ENCODE peak calls at places on chromosome 15, in four cellular contexts. L is epithelial cell of esophagus, Z is fibroblast of pulmonary artery, B is GM10248. T is an unnamed sample.

GRCh38 chr15:57340673-57341259 is 35.5 kb upstream of the CGNL1 start:
- DNase-seq in B (peak), Z (peak), L (peak), T (peak)

GRCh38 chr15:80778621-80778963 is 578 bp upstream of the CEMIP start:
- DNase-seq in L (no peak), B (no peak), Z (no peak), T (no peak)

GRCh38 chr15:60423540-60423939 is 25.8 kb upstream of the ANXA2 start:
- DNase-seq in B (no peak), L (peak), Z (peak), T (peak)

GRCh38 chr15:36905908-36906307 is 194.4 kb downstream of the MEIS2 start:
- DNase-seq in Z (peak), B (no peak), L (peak), T (no peak)

GRCh38 chr15:77031376-77032050 is 36.6 kb downstream of the PSTPIP1 start:
- DNase-seq in B (peak), L (no peak), Z (no peak), T (peak)

GRCh38 chr15:80411788-80412288 is 7.7 kb downstream of the ARNT2 start:
- DNase-seq in L (no peak), Z (no peak), B (no peak), T (no peak)

GRCh38 chr15:42057744-42058646 is 36.4 kb downstream of the PLA2G4D start:
- DNase-seq in L (peak), B (no peak), Z (no peak), T (no peak)

GRCh38 chr15:56460046-56460445 is 4.9 kb downstream of the MNS1 start:
- DNase-seq in L (no peak), B (no peak), Z (no peak), T (no peak)

GRCh38 chr15:85071534-85071933 is 89.9 kb downstream of the PDE8A start:
- DNase-seq in B (no peak), L (no peak), Z (no peak), T (no peak)

GRCh38 chr15:69185706-69186105 is 25.3 kb downstream of the GLCE start:
- DNase-seq in L (no peak), Z (no peak), B (no peak), T (peak)

GRCh38 chr15:46277994-46278885 is 643.4 kb downstream of the SQOR start:
- DNase-seq in L (no peak), B (no peak), Z (no peak), T (no peak)

GRCh38 chr15:36491912-36492311 is 87.5 kb upstream of the CDIN1 start:
- DNase-seq in Z (no peak), B (no peak), L (no peak), T (peak)

GRCh38 chr15:35753486-35753885 is 207.5 kb upstream of the DPH6 start:
- DNase-seq in L (peak), Z (peak), B (no peak), T (no peak)

GRCh38 chr15:101536875-101537405 is 47.4 kb upstream of the PCSK6 start:
- DNase-seq in Z (no peak), L (no peak), B (no peak), T (no peak)

GRCh38 chr15:85589873-85590272 is 204.9 kb downstream of the KLHL25 start:
- DNase-seq in L (peak), Z (peak), B (no peak), T (no peak)

GRCh38 chr15:31402511-31403056 is 75.9 kb downstream of the KLF13 start:
- DNase-seq in B (no peak), Z (peak), L (no peak), T (no peak)

GRCh38 chr15:74725845-74726773 is 781 bp upstream of the CYP1A1 start:
- DNase-seq in L (no peak), B (peak), Z (peak), T (peak)

GRCh38 chr15:77493324-77493907 is 72.7 kb downstream of the HMG20A start:
- DNase-seq in L (no peak), Z (peak), B (peak), T (peak)

GRCh38 chr15:71044006-71044405 is 71.3 kb upstream of the THSD4 start:
- DNase-seq in Z (peak), L (peak), B (no peak), T (no peak)

GRCh38 chr15:64699767-64700388 is 75.5 kb downstream of the RBPMS2 start:
- DNase-seq in B (no peak), L (peak), Z (peak), T (no peak)

GRCh38 chr15:60865507-60865906 is 363.6 kb downstream of the RORA start:
- DNase-seq in B (no peak), Z (peak), L (peak), T (no peak)

GRCh38 chr15:47717036-47717611 is at the start of gene SEMA6D:
- DNase-seq in B (peak), L (peak), Z (peak), T (no peak)

GRCh38 chr15:59997070-59997701 is 6.9 kb upstream of the FOXB1 start:
- DNase-seq in L (peak), B (peak), Z (no peak), T (peak)

GRCh38 chr15:88246666-88247446 is 9.7 kb downstream of the NTRK3 start:
- DNase-seq in B (peak), Z (peak), L (peak), T (peak)

GRCh38 chr15:80693682-80694623 is 1.2 kb upstream of the ABHD17C start:
- DNase-seq in Z (no peak), B (no peak), L (no peak), T (peak)

GRCh38 chr15:77573826-77574225 is 58.9 kb downstream of the LINGO1 start:
- DNase-seq in B (no peak), L (no peak), Z (no peak), T (no peak)

GRCh38 chr15:98653686-98654085 is 5.3 kb downstream of the IGF1R start:
- DNase-seq in Z (peak), L (no peak), B (no peak), T (peak)

GRCh38 chr15:69576035-69576526 is 123.5 kb downstream of the RPLP1 start:
- DNase-seq in L (peak), B (peak), Z (peak), T (peak)

GRCh38 chr15:74364936-74365618 is 2.4 kb downstream of the CYP11A1 start:
- DNase-seq in L (no peak), Z (no peak), B (peak), T (no peak)

GRCh38 chr15:31372635-31373091 is 46.0 kb downstream of the KLF13 start:
- DNase-seq in L (peak), Z (peak), B (no peak), T (no peak)

GRCh38 chr15:32743411-32744145 is 25.8 kb downstream of the GREM1 start:
- DNase-seq in L (peak), B (no peak), Z (peak), T (no peak)

GRCh38 chr15:100114526-100114925 is 227.2 kb downstream of the ADAMTS17 start:
- DNase-seq in Z (peak), L (no peak), B (no peak), T (no peak)

GRCh38 chr15:85128636-85129035 is 147.0 kb downstream of the PDE8A start:
- DNase-seq in L (peak), Z (no peak), B (no peak), T (no peak)

GRCh38 chr15:25863067-25863967 is at the start of gene ATP10A:
- DNase-seq in L (no peak), B (no peak), Z (peak), T (no peak)

GRCh38 chr15:25863968-25864580 is 947 bp upstream of the ATP10A start:
- DNase-seq in L (no peak), Z (no peak), B (no peak), T (no peak)

GRCh38 chr15:25862469-25863066 is 559 bp downstream of the ATP10A start:
- DNase-seq in B (no peak), Z (peak), L (peak), T (no peak)

GRCh38 chr15:25860885-25861866 is 2.0 kb downstream of the ATP10A start:
- DNase-seq in L (no peak), B (no peak), Z (no peak), T (no peak)

DNA sequence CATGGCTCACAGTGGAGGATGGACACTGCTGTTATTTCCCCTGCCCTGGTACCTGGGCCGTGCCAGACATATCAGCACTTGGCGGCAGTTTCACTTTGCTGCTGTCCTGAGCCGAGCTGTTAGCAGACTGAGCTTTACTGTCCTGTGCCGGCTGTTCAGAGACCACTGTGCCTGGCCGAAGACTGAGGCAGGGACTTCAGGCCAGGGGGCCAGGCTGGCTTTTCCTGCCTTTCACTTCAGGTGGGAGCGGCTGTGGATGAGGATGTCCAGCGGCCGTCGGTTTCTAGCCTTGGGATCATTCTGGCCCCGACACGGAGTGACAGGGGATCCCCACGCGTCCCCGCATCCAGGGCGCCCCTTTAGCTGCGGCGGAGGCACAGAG is 1.0 kb downstream of the ATP10A start:
- DNase-seq in L (no peak), Z (no peak), B (no peak), T (no peak)
- TF ChIP-seq CTCF in L (no peak), Z (no peak), B (no peak), T (no peak)

GRCh38 chr15:66123799-66124198 is 129.8 kb downstream of the MEGF11 start:
- DNase-seq in B (no peak), L (no peak), Z (no peak), T (no peak)
- TF ChIP-seq CTCF in B (no peak), L (no peak), Z (no peak), T (no peak)

GRCh38 chr15:52290329-52290728 is 5.3 kb downstream of the MYO5C start:
- DNase-seq in B (peak), Z (no peak), L (peak), T (peak)
- TF ChIP-seq CTCF in B (no peak), Z (no peak), L (no peak), T (no peak)

GRCh38 chr15:92683511-92683834 is 27.9 kb upstream of the FAM174B start:
- DNase-seq in Z (peak), B (no peak), L (no peak), T (peak)
- TF ChIP-seq CTCF in Z (peak), B (peak), L (peak), T (peak)

GRCh38 chr15:66566963-66567531 is 1.2 kb upstream of the LCTL start:
- DNase-seq in B (peak), L (peak), Z (peak), T (peak)
- TF ChIP-seq CTCF in B (peak), L (peak), Z (peak), T (peak)

DNA sequence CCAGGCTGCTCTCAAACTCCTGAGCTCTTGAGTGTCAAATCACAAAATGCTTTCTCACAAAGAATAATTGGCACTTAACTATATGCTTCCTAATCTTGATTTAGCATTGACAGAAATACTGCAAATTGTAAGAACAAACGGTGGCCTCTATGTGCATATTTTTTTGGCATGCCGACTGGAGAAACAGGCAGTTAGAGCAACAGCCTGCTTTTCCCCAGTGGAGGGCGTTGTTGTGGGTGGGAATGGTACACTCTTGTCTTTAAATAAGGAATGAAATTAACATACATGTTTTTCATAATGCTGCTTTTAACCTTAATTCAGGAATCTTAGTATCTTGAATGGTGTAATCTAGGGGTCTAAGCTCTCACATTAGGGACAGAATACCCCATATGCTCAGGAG is 31.1 kb upstream of the SV2B start:
- DNase-seq in Z (no peak), L (no peak), B (no peak), T (no peak)
- TF ChIP-seq CTCF in Z (no peak), L (no peak), B (no peak), T (no peak)

DNA sequence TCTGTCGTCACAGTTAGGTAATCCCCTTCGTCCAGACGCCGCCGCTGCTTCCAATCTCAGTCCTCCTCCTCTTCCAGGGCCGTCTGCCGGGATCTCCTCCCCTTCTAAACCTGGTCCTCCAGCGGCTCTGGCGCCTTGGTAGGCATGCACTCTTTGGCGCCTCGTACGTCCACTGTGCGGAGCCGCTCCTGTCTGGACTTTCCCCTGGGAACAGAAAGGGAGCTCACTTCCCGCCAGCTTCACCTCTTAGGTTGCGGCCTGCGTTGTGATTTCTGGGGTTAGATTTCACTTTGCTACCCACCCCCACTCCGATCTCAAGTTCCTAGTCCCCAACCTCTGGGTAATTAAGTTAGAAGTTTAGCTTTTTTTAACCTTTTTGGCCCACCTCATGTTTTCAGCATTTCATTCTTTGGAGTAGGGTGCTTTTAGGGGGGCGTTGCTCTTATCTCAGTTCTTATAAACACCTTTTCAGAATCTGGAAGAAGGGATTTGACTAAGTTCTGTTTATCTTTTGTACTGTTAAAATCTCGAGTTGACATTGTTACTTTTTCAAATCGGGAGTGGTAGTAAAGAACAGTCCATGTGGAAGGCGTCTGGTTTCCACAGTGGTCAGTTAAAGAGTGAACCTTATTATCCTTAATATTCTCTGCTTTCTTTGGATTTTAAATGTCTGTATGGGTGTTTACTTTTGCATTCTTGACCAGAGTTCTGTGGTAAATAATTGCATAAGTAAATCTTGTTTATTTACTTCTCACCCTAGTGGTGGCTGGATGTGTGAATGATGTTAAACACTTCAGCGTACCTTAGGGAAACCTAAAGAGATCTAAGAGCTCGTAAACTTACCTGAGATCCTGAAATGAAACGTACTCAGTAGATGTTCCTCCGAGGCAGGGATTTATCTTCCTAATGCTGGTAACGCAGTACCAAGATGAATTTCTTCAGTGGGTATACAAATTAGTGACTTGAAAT is 611 bp downstream of the CTDSPL2 start:
- DNase-seq in B (no peak), Z (peak), L (peak), T (peak)
- TF ChIP-seq CTCF in B (no peak), Z (no peak), L (peak), T (no peak)

DNA sequence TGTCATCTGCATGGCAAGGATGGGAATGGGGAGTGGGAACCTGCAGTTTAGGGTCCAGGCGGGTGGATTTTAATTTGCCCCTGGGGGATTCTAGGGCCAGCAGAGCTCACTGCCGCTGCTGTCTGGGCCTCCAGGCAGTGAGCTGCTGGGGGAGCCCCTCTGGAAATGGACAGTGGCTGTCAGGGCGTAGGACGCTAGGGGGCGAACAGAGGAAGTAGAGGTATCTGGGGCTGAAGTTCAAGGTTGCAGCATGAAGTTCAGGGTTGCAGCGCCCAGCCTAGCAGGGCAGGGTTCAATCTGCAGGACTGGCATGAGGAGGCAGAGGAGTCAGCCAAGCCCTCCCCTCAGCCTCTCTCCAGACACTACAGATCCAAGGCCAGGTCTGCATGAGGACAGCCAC is 49.5 kb downstream of the APBA2 start:
- DNase-seq in L (no peak), Z (peak), B (peak), T (peak)
- TF ChIP-seq CTCF in L (peak), Z (peak), B (peak), T (peak)

DNA sequence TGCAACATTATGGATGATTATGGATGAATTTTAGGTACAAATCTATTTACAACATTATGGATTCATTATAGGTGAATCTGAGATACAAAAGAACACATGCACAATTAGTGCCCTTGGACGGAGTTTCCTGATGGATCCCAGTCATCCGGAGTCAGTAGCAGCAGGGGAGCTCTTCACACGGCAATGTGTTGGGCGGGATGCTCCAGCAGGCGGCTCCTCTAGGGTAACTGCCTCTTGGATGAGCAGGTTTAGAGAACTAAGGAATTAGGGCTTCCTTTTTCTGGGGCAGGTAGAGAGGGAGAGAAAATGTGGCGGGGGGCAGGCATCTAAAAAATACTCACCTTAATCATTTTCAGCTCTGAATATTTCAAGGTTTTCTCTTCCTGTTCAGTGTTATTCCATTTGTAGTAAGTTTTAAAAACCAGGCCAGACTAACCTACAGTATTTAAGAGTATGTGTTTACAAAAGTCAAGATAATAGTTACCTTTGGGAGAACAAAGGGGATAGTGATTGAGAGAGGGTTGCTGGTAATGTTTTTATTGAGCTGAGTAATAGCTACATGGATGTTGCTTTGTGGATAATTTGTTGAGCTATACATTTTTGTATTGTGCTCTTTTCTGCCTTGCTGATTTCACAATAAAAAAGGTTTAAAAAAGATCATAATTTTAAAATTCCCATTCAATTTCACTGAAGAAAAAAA is 27.4 kb upstream of the GOLM2 start:
- DNase-seq in Z (no peak), L (no peak), B (no peak), T (no peak)
- TF ChIP-seq CTCF in Z (no peak), L (no peak), B (no peak), T (no peak)

GRCh38 chr15:62474021-62474770 is 309.1 kb upstream of the C2CD4B start:
- DNase-seq in B (no peak), Z (no peak), L (no peak), T (no peak)
- TF ChIP-seq CTCF in B (no peak), Z (no peak), L (no peak), T (no peak)

T was measured in GM12865.